ENCODE peak calls at places on chromosomes 2 and 18, in five cellular contexts. One of them, this sample, is unnamed. For H3K36me3, the result is how much of the 10 kb centered on the place peaks cover.

GRCh38 chr18:75205760-75206109 is 3.2 kb downstream of the PTGR3 start:
- DNase-seq in upper lobe of left lung: no peak
- DNase-seq in gastrocnemius medialis: no peak
- DNase-seq in K562: peak
- DNase-seq in testis: peak
- DNase-seq in this sample: no peak

GRCh38 chr2:158781562-158781961 is 13.6 kb upstream of the DAPL1 start:
- DNase-seq in upper lobe of left lung: no peak
- DNase-seq in gastrocnemius medialis: no peak
- DNase-seq in K562: no peak
- DNase-seq in testis: no peak
- DNase-seq in this sample: no peak

GRCh38 chr18:26386002-26386401 is 159.8 kb downstream of the TAF4B start:
- DNase-seq in upper lobe of left lung: no peak
- DNase-seq in gastrocnemius medialis: no peak
- DNase-seq in K562: no peak
- DNase-seq in testis: peak
- DNase-seq in this sample: no peak

GRCh38 chr2:236177604-236177966 is 9.4 kb upstream of the GBX2 start:
- DNase-seq in upper lobe of left lung: peak
- DNase-seq in gastrocnemius medialis: peak
- DNase-seq in K562: peak
- DNase-seq in testis: peak
- DNase-seq in this sample: peak

GRCh38 chr2:239351687-239352086 is 49.1 kb downstream of the HDAC4 start:
- DNase-seq in upper lobe of left lung: no peak
- DNase-seq in gastrocnemius medialis: no peak
- DNase-seq in K562: no peak
- DNase-seq in testis: no peak
- DNase-seq in this sample: no peak

GRCh38 chr2:48323146-48323545 is 206.8 kb upstream of the STON1 start:
- DNase-seq in upper lobe of left lung: no peak
- DNase-seq in gastrocnemius medialis: no peak
- DNase-seq in K562: no peak
- DNase-seq in testis: no peak
- DNase-seq in this sample: no peak

GRCh38 chr2:225779829-225780228 is 380.3 kb downstream of the NYAP2 start:
- DNase-seq in upper lobe of left lung: no peak
- DNase-seq in gastrocnemius medialis: no peak
- DNase-seq in K562: no peak
- DNase-seq in testis: no peak
- DNase-seq in this sample: no peak

GRCh38 chr2:101036562-101036961 is 34.5 kb downstream of the RPL31 start:
- DNase-seq in upper lobe of left lung: no peak
- DNase-seq in gastrocnemius medialis: no peak
- DNase-seq in K562: peak
- DNase-seq in testis: no peak
- DNase-seq in this sample: no peak

GRCh38 chr18:13614701-13615288 is 111.6 kb downstream of the FAM210A start:
- DNase-seq in upper lobe of left lung: peak
- DNase-seq in gastrocnemius medialis: no peak
- DNase-seq in K562: no peak
- DNase-seq in testis: no peak
- DNase-seq in this sample: no peak

GRCh38 chr2:112915300-112916144 is 4.6 kb downstream of the IL37 start:
- DNase-seq in upper lobe of left lung: no peak
- DNase-seq in gastrocnemius medialis: no peak
- DNase-seq in K562: no peak
- DNase-seq in testis: no peak
- DNase-seq in this sample: no peak

GRCh38 chr2:69692424-69692823 is 48.9 kb upstream of the AAK1 start:
- DNase-seq in upper lobe of left lung: no peak
- DNase-seq in gastrocnemius medialis: no peak
- DNase-seq in K562: no peak
- DNase-seq in testis: no peak
- DNase-seq in this sample: no peak

GRCh38 chr2:221596192-221596591 is 24.1 kb upstream of the EPHA4 start:
- DNase-seq in upper lobe of left lung: no peak
- DNase-seq in gastrocnemius medialis: no peak
- DNase-seq in K562: no peak
- DNase-seq in testis: no peak
- DNase-seq in this sample: no peak

GRCh38 chr18:23115683-23116096 is 19.6 kb upstream of the CABLES1 start:
- DNase-seq in upper lobe of left lung: no peak
- DNase-seq in gastrocnemius medialis: no peak
- DNase-seq in K562: no peak
- DNase-seq in testis: no peak
- DNase-seq in this sample: no peak

GRCh38 chr2:194867328-194867727 is 789.7 kb upstream of the SLC39A10 start:
- DNase-seq in upper lobe of left lung: no peak
- DNase-seq in gastrocnemius medialis: no peak
- DNase-seq in K562: no peak
- DNase-seq in testis: no peak
- DNase-seq in this sample: no peak

GRCh38 chr2:75328156-75328555 is 128.8 kb upstream of the TACR1 start:
- DNase-seq in upper lobe of left lung: no peak
- DNase-seq in gastrocnemius medialis: no peak
- DNase-seq in K562: no peak
- DNase-seq in testis: no peak
- DNase-seq in this sample: no peak

GRCh38 chr2:48519608-48520007 is 10.3 kb upstream of the STON1 start:
- DNase-seq in upper lobe of left lung: no peak
- DNase-seq in gastrocnemius medialis: no peak
- DNase-seq in K562: no peak
- DNase-seq in testis: no peak
- DNase-seq in this sample: peak

GRCh38 chr2:120889936-120890335 is 154.3 kb downstream of the GLI2 start:
- DNase-seq in upper lobe of left lung: no peak
- DNase-seq in gastrocnemius medialis: no peak
- DNase-seq in K562: no peak
- DNase-seq in testis: no peak
- DNase-seq in this sample: no peak

GRCh38 chr2:36859366-36859792 is 107.0 kb downstream of the STRN start:
- DNase-seq in upper lobe of left lung: no peak
- DNase-seq in gastrocnemius medialis: no peak
- DNase-seq in K562: no peak
- DNase-seq in testis: no peak
- DNase-seq in this sample: no peak

GRCh38 chr18:77711096-77711495 is 461.4 kb downstream of the GALR1 start:
- DNase-seq in upper lobe of left lung: no peak
- DNase-seq in gastrocnemius medialis: no peak
- DNase-seq in K562: peak
- DNase-seq in testis: no peak
- DNase-seq in this sample: no peak

GRCh38 chr2:192159764-192160163 is 35.0 kb downstream of the TMEFF2 start:
- DNase-seq in upper lobe of left lung: no peak
- DNase-seq in gastrocnemius medialis: no peak
- DNase-seq in K562: no peak
- DNase-seq in testis: no peak
- DNase-seq in this sample: no peak

GRCh38 chr18:63336366-63337099 is 17.0 kb upstream of the BCL2 start:
- DNase-seq in upper lobe of left lung: no peak
- DNase-seq in gastrocnemius medialis: no peak
- DNase-seq in K562: no peak
- DNase-seq in testis: no peak
- DNase-seq in this sample: no peak

GRCh38 chr2:43312751-43313641 is 86.6 kb upstream of the ZFP36L2 start:
- DNase-seq in upper lobe of left lung: no peak
- DNase-seq in gastrocnemius medialis: no peak
- DNase-seq in K562: no peak
- DNase-seq in testis: no peak
- DNase-seq in this sample: peak

GRCh38 chr2:216532562-216532961 is 33.9 kb downstream of the RPL37A start:
- DNase-seq in upper lobe of left lung: no peak
- DNase-seq in gastrocnemius medialis: no peak
- DNase-seq in K562: no peak
- DNase-seq in testis: no peak
- DNase-seq in this sample: no peak

GRCh38 chr2:209425082-209426071 is 1.5 kb downstream of the MAP2 start:
- DNase-seq in upper lobe of left lung: no peak
- DNase-seq in gastrocnemius medialis: no peak
- DNase-seq in K562: no peak
- DNase-seq in testis: peak
- DNase-seq in this sample: peak

GRCh38 chr2:157894694-157895450 is 18.7 kb upstream of the ACVR1 start:
- DNase-seq in upper lobe of left lung: no peak
- DNase-seq in gastrocnemius medialis: no peak
- DNase-seq in K562: no peak
- DNase-seq in testis: no peak
- DNase-seq in this sample: no peak

DNA sequence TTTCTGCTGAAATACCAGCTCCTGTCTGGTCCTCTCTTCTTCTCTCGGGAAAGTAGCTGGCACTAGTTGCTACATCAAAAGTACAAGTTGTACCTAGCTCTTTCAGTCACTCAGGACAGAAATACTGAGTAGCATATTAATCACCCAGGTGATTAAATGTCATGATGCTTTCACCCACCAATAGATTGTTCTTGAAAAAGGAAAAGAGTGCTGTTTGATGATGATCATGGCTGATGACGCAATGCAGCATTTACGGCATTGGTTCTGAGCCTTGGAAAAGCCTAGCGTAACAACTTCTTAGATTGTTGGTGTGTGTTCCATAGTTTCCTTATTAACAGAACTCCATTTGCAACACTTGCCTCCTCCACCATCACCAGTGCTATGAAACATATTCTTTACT is 190.7 kb downstream of the CDH7 start:
- DNase-seq in upper lobe of left lung: no peak
- DNase-seq in gastrocnemius medialis: no peak
- DNase-seq in K562: no peak
- DNase-seq in testis: no peak
- DNase-seq in this sample: no peak
- TF ChIP-seq POLR2A in upper lobe of left lung: no peak
- TF ChIP-seq POLR2A in gastrocnemius medialis: no peak
- TF ChIP-seq POLR2A in K562: no peak
- TF ChIP-seq POLR2A in testis: no peak
- TF ChIP-seq POLR2A in this sample: no peak

DNA sequence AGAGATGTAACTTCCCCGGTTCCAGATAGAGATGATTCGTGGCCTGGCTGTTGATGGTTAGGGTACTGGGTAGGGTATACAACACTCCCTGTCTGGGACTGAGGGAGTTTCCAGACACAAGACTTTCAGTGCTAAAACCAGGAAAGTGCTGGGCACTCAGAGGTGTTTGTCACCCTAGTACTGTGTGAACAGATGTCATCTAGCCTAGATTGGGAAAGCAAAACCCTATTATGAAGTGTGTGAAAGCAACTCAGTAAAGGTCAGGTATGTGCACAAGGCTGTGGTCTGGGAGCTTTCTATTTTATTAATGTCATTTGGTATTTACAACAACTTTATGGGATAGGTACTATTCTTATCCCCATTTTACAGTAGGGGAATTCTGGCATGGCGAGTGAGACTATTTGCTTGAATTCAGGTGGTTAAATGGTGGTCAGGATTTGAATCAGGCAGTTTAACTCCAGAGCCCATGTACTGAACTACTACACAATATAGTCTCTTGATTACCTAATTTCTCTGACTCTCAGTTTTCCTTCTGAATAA is 2.6 kb downstream of the BZW1 start:
- DNase-seq in upper lobe of left lung: no peak
- DNase-seq in gastrocnemius medialis: peak
- DNase-seq in K562: no peak
- DNase-seq in testis: no peak
- DNase-seq in this sample: no peak
- H3K36me3 ChIP-seq in upper lobe of left lung: half or more
- H3K36me3 ChIP-seq in gastrocnemius medialis: under half
- H3K36me3 ChIP-seq in K562: half or more
- H3K36me3 ChIP-seq in testis: under half
- H3K36me3 ChIP-seq in this sample: under half

GRCh38 chr2:74029719-74030397 is 45.1 kb downstream of the TET3 start:
- DNase-seq in upper lobe of left lung: no peak
- DNase-seq in gastrocnemius medialis: no peak
- DNase-seq in K562: no peak
- DNase-seq in testis: no peak
- DNase-seq in this sample: no peak

GRCh38 chr2:74032909-74033261 is 48.2 kb downstream of the TET3 start:
- DNase-seq in upper lobe of left lung: no peak
- DNase-seq in gastrocnemius medialis: no peak
- DNase-seq in K562: no peak
- DNase-seq in testis: no peak
- DNase-seq in this sample: no peak

GRCh38 chr2:74027496-74027895 is 42.8 kb downstream of the TET3 start:
- DNase-seq in upper lobe of left lung: no peak
- DNase-seq in gastrocnemius medialis: no peak
- DNase-seq in K562: no peak
- DNase-seq in testis: no peak
- DNase-seq in this sample: no peak

GRCh38 chr2:74028290-74028689 is 43.6 kb downstream of the TET3 start:
- DNase-seq in upper lobe of left lung: no peak
- DNase-seq in gastrocnemius medialis: no peak
- DNase-seq in K562: no peak
- DNase-seq in testis: no peak
- DNase-seq in this sample: no peak

DNA sequence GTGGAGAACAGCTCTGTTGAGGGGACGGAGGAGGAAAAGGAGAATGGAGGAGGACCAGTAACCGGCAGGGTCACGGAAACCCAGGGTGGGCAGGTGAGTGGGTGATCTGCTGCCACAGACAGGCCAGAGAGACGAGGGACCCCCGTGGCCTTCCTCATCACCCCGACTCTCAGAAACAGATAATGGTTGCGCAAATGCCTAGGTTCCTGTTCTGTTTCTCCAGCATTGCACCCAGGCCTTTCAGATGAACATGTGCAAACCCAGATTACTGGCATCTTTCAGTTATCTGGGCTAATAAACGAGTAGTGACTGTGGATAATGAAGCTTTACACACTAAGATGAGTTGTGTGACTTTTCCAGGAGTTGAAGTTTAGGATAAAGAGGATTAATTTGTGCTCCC is 46.5 kb downstream of the TET3 start:
- DNase-seq in upper lobe of left lung: no peak
- DNase-seq in gastrocnemius medialis: no peak
- DNase-seq in K562: no peak
- DNase-seq in testis: no peak
- DNase-seq in this sample: no peak
- H3K4me3 ChIP-seq in upper lobe of left lung: no peak
- H3K4me3 ChIP-seq in gastrocnemius medialis: no peak
- H3K4me3 ChIP-seq in K562: no peak
- H3K4me3 ChIP-seq in testis: no peak
- H3K4me3 ChIP-seq in this sample: no peak

DNA sequence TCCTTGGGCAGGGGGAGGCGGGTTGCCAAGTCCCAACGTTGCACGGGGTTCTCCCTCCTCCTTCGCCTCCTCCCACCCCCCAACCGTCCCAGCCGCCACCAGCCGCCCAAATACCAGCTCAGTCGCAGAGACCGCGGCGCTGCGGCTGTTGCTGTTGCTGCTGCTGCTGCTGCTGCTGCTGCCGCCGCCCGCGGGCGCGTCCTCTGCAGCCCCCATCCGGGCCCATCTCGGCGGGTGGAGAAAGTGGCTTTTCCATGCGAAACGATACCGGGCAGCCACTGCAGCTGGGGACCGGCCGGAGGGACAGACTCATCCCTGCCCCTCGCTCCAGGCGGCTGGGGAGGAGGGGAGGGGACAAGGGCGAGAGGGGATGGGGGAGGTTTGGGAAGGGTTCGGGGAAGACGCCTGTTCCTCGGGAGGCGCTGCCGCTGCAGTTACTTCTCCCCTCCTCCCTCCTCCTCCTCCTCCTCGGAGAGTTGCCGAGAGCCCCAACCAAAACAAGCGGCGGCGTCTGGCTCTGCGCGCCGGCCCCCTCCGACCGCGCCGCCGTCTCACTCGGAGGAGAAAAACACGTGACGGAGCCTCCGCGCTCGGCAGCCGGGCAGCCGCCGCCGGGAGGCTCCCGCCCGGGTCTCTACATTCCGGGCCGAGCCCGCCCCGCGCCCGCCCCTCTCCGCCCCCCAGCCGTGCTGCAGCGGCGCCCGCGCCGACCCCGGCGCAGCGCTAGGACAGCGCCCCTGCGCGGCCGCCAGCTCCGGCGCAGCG is at the start of gene IRS1:
- DNase-seq in upper lobe of left lung: peak
- DNase-seq in gastrocnemius medialis: peak
- DNase-seq in K562: peak
- DNase-seq in testis: peak
- DNase-seq in this sample: peak
- TF ChIP-seq POLR2A in upper lobe of left lung: no peak
- TF ChIP-seq POLR2A in gastrocnemius medialis: peak
- TF ChIP-seq POLR2A in K562: no peak
- TF ChIP-seq POLR2A in testis: no peak
- TF ChIP-seq POLR2A in this sample: no peak

This sample was measured in thyroid gland.